ENCODE peak calls at places on chromosomes 3 and 15, in six cellular contexts. K is H7, C is suprapubic skin, A is GM12878, X is endodermal cell, M is mesendoderm. Z is an unnamed sample.

GRCh38 chr3:65497846-65498245 is 540.9 kb downstream of the MAGI1 start:
- DNase-seq in X (no peak), M (no peak), K (peak; percentile 22), C (no peak), A (no peak), Z (no peak)

GRCh38 chr15:32028921-32029320 is 1.4 kb upstream of the CHRNA7 start:
- DNase-seq in M (peak; percentile 82), K (peak; percentile 65), A (no peak), C (no peak), X (peak; percentile 85), Z (peak; percentile 64)

GRCh38 chr3:173089283-173089682 is 51.8 kb downstream of the SPATA16 start:
- DNase-seq in K (no peak), A (no peak), M (peak; percentile 53), X (no peak), C (no peak), Z (no peak)

GRCh38 chr3:44722103-44722401 is 7.4 kb upstream of the ZNF501 start:
- DNase-seq in X (no peak), C (no peak), K (no peak), A (no peak), M (no peak), Z (no peak)

GRCh38 chr3:110806924-110807323 is 264.7 kb upstream of the NECTIN3 start:
- DNase-seq in A (no peak), K (no peak), M (no peak), X (no peak), C (no peak), Z (no peak)

GRCh38 chr3:5038243-5038642 is 59.0 kb downstream of the BHLHE40 start:
- DNase-seq in M (no peak), K (no peak), X (no peak), C (no peak), A (no peak), Z (no peak)

GRCh38 chr3:65732060-65732933 is 306.4 kb downstream of the MAGI1 start:
- DNase-seq in M (peak; percentile 82), K (peak; percentile 52), X (peak; percentile 59), A (peak; percentile 3), C (no peak), Z (peak; percentile 21)

GRCh38 chr3:85387913-85388510 is 429.2 kb downstream of the CADM2 start:
- DNase-seq in C (no peak), M (no peak), K (no peak), X (no peak), A (no peak), Z (no peak)

GRCh38 chr3:50254577-50255250 is 14.2 kb upstream of the SEMA3B start:
- DNase-seq in M (peak; percentile 51), K (peak; percentile 72), C (no peak), X (peak; percentile 80), A (no peak), Z (no peak)

GRCh38 chr3:31752305-31753049 is 219.8 kb downstream of the STT3B start:
- DNase-seq in A (no peak), M (no peak), K (no peak), X (no peak), C (no peak), Z (no peak)

GRCh38 chr3:194306109-194306686 is 44.9 kb downstream of the CPN2 start:
- DNase-seq in C (no peak), A (peak; percentile 61), K (no peak), M (no peak), X (peak; percentile 74), Z (no peak)

GRCh38 chr3:23115171-23115877 is 87.8 kb upstream of the UBE2E2 start:
- DNase-seq in C (no peak), X (no peak), M (no peak), K (no peak), A (no peak), Z (no peak)

GRCh38 chr3:43691120-43692002 is 623 bp downstream of the ABHD5 start:
- DNase-seq in C (peak; percentile 89), K (peak; percentile 87), X (peak; percentile 92), A (no peak), M (peak; percentile 81), Z (peak; percentile 91)

GRCh38 chr15:64949383-64950141 is 37.9 kb downstream of the ANKDD1A start:
- DNase-seq in K (no peak), X (no peak), M (peak; percentile 59), C (peak; percentile 55), A (no peak), Z (no peak)

GRCh38 chr3:67605377-67605776 is 49.0 kb downstream of the SUCLG2 start:
- DNase-seq in K (no peak), M (peak; percentile 80), C (no peak), A (no peak), X (no peak), Z (no peak)

GRCh38 chr3:8520816-8521415 is 19.3 kb downstream of the LMCD1 start:
- DNase-seq in A (no peak), M (no peak), C (no peak), X (no peak), K (no peak), Z (no peak)

GRCh38 chr3:8519774-8520448 is 18.3 kb downstream of the LMCD1 start:
- DNase-seq in C (no peak), M (no peak), X (peak; percentile 19), K (no peak), A (no peak), Z (no peak)

GRCh38 chr3:8518138-8518537 is 16.5 kb downstream of the LMCD1 start:
- DNase-seq in A (no peak), K (no peak), X (peak; percentile 23), C (no peak), M (no peak), Z (no peak)

GRCh38 chr3:8517490-8517889 is 15.9 kb downstream of the LMCD1 start:
- DNase-seq in A (no peak), X (no peak), M (no peak), C (no peak), K (no peak), Z (no peak)

DNA sequence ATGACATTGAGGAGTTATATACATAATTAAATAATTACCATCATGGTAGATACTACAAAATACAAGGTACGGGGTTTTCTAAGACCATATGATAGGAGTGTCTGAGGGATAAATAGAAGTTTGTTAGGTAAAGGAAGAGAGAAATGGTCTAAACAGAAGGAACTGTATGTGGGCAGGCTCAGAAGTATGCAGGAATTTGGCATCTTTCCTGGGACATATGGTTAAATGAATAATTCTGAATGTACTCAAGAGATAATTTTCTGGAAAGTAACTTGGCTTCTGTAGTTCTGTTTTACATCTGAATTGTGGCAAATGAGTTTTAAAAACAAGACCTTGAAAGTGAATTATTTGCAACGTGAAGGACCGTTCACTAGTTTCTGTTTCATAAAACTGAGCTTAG is 17.5 kb downstream of the LMCD1 start:
- DNase-seq in C (no peak), X (no peak), M (no peak), K (no peak), A (no peak), Z (no peak)
- H3K4me3 ChIP-seq in C (no peak overlapping the region), X (no peak overlapping the region), M (no peak overlapping the region), K (no peak overlapping the region), A (no peak overlapping the region), Z (no peak overlapping the region)

GRCh38 chr3:127134887-127135240 is 58.1 kb upstream of the PRR23E start:
- DNase-seq in X (no peak), K (no peak), C (no peak), M (no peak), A (no peak), Z (no peak)

GRCh38 chr3:127134466-127134865 is 58.5 kb upstream of the PRR23E start:
- DNase-seq in C (no peak), K (no peak), A (no peak), X (peak; percentile 35), M (no peak), Z (no peak)

GRCh38 chr3:127131625-127132170 is 61.2 kb upstream of the PRR23E start:
- DNase-seq in M (no peak), K (no peak), C (no peak), X (peak; percentile 28), A (no peak), Z (no peak)

GRCh38 chr3:127133971-127134370 is 59.0 kb upstream of the PRR23E start:
- DNase-seq in M (no peak), K (no peak), X (peak; percentile 33), C (no peak), A (no peak), Z (no peak)

DNA sequence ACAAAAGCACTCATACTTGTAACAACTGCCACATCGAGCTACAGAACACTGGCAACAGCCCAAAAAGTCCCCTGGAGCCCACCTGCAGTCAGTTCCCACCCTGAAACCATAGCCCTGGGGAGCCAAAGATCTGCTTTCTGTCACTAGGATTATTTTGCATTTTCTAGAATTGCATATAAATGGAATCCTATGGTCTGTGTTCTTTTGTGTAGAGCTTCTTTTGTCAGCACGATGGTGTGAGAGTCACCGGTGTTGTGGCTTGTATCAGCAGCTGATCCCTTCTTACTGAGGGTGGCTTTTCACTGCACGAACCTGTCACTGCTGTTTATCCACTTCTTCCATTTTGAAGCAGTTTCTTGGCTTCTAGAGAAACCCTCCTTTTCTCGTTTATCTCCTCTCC is 60.1 kb upstream of the PRR23E start:
- DNase-seq in X (peak; percentile 36), C (no peak), M (no peak), K (no peak), A (no peak), Z (no peak)
- H3K27me3 ChIP-seq in X (peaks cover 41% of the 10 kb centered on the region), C (peaks cover 31% of the 10 kb centered on the region), M (peaks cover 5% of the 10 kb centered on the region), K (peaks cover 20% of the 10 kb centered on the region), A (no peaks in the 10 kb centered on the region), Z (no peaks in the 10 kb centered on the region)

DNA sequence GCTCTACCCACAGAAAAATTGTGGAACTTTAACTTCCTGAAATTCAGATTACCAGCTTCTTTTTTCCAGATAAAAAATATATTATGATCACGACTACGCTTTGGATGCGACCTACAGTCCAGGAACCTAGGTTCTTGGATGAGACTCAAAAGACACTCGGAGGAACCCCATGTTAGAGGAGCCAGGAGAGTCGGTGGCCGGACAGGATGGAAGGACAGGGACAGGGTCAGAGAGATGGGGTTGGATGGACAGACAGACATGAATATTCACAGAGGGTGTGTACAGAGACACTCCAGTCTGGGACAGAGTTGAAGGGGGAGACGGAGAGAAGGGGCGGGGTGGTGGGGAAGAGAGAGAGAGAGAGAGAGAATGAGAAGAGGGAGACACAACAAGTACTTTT is 9.5 kb downstream of the FAM3D start:
- DNase-seq in C (peak; percentile 59), A (no peak), K (no peak), X (no peak), M (no peak), Z (no peak)
- H3K4me3 ChIP-seq in C (no peak overlapping the region), A (no peak overlapping the region), K (no peak overlapping the region), X (no peak overlapping the region), M (no peak overlapping the region), Z (no peak overlapping the region)

GRCh38 chr15:69099976-69100375 is 60.5 kb upstream of the GLCE start:
- DNase-seq in X (no peak), M (no peak), A (no peak), C (no peak), K (no peak), Z (no peak)

GRCh38 chr15:69100821-69101220 is 59.6 kb upstream of the GLCE start:
- DNase-seq in C (no peak), M (no peak), X (no peak), K (no peak), A (no peak), Z (no peak)

GRCh38 chr15:69095280-69095679 is 65.2 kb upstream of the GLCE start:
- DNase-seq in M (no peak), C (no peak), A (no peak), K (no peak), X (no peak), Z (no peak)

GRCh38 chr15:69096197-69096596 is 64.2 kb upstream of the GLCE start:
- DNase-seq in M (no peak), A (no peak), X (no peak), C (no peak), K (no peak), Z (no peak)

DNA sequence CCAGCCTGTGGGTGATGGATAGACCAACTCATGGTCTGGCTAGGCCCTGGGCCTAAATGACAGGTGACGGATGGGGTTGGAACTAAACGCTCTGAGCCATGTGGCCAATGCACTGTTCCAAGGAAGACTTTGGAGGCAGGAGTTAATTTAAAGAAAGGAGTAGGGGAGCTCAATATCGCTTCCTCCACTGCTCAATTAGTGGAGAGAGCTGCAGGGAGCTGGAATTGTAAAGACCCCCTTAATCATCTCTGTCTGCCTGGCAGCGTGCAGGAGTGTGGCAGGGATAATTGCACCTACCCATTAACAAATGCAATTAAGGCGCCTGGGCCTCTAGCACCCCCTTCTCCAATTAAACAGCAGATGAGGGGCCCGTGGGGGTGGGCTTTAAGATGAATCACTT is 61.7 kb upstream of the GLCE start:
- DNase-seq in A (no peak), C (no peak), K (no peak), X (no peak), M (no peak), Z (no peak)
- H3K27me3 ChIP-seq in A (no peaks in the 10 kb centered on the region), C (no peaks in the 10 kb centered on the region), K (no peaks in the 10 kb centered on the region), X (no peaks in the 10 kb centered on the region), M (no peaks in the 10 kb centered on the region), Z (no peaks in the 10 kb centered on the region)